ENCODE peak calls at places on chromosome 16, in ten cellular contexts. G, D, L, M, Q, J, O, S, E and F are unnamed samples.

GRCh38 chr16:60605176-60605575 is 1431.1 kb downstream of the CDH8 start:
- DNase-seq in G (no peak), Q (no peak), L (no peak), S (no peak), J (no peak), M (no peak), O (no peak), D (no peak), E (peak; percentile 16), F (no peak)

GRCh38 chr16:50388491-50388890 is 19.7 kb upstream of the BRD7 start:
- DNase-seq in J (no peak), G (no peak), O (no peak), S (no peak), Q (no peak), E (no peak), D (no peak), L (no peak), M (no peak), F (no peak)

GRCh38 chr16:70706948-70707465 is 21.2 kb upstream of the MTSS2 start:
- DNase-seq in G (no peak), M (no peak), Q (peak; percentile 76), O (no peak), E (no peak), S (peak; percentile 90), J (no peak), L (no peak), D (peak; percentile 64), F (no peak)

GRCh38 chr16:25838724-25839186 is 147.0 kb downstream of the HS3ST4 start:
- DNase-seq in J (peak; percentile 7), Q (peak; percentile 43), M (no peak), D (peak; percentile 13), O (no peak), L (no peak), G (peak; percentile 69), E (peak; percentile 90), S (no peak), F (peak; percentile 2)

GRCh38 chr16:80664798-80665197 is 124.0 kb downstream of the DYNLRB2 start:
- DNase-seq in Q (no peak), G (no peak), S (no peak), M (no peak), J (no peak), D (no peak), L (no peak), E (no peak), O (no peak), F (no peak)

GRCh38 chr16:63663155-63663554 is 1458.7 kb downstream of the CDH11 start:
- DNase-seq in J (no peak), Q (no peak), S (no peak), G (no peak), O (no peak), E (no peak), D (no peak), L (no peak), M (no peak), F (no peak)

GRCh38 chr16:84161011-84161410 is 15.9 kb downstream of the DNAAF1 start:
- DNase-seq in J (no peak), Q (no peak), D (no peak), G (no peak), M (no peak), O (peak; percentile 43), S (no peak), L (no peak), E (no peak), F (no peak)

GRCh38 chr16:23025692-23026305 is 123.5 kb downstream of the USP31 start:
- DNase-seq in J (no peak), O (no peak), L (no peak), G (no peak), Q (no peak), S (no peak), D (no peak), M (no peak), E (no peak), F (no peak)

GRCh38 chr16:70593544-70593943 is 52.8 kb upstream of the IL34 start:
- DNase-seq in G (no peak), M (no peak), E (no peak), S (no peak), J (no peak), O (no peak), Q (no peak), L (no peak), D (no peak), F (no peak)

GRCh38 chr16:70770968-70771552 is 29.9 kb downstream of the VAC14 start:
- DNase-seq in S (no peak), E (peak; percentile 77), J (peak; percentile 62), D (peak; percentile 55), L (no peak), M (peak; percentile 69), G (peak; percentile 55), Q (peak; percentile 71), O (no peak), F (peak; percentile 46)

GRCh38 chr16:24430937-24431760 is 108.2 kb upstream of the RBBP6 start:
- DNase-seq in G (no peak), L (no peak), Q (no peak), E (no peak), J (no peak), D (no peak), S (no peak), M (no peak), O (no peak), F (no peak)

GRCh38 chr16:85426806-85427205 is 186.3 kb upstream of the GSE1 start:
- DNase-seq in O (peak; percentile 39), D (no peak), J (no peak), M (no peak), Q (no peak), E (no peak), L (no peak), G (no peak), S (no peak), F (no peak)

GRCh38 chr16:67431077-67431804 is at the start of gene HSD11B2:
- DNase-seq in G (no peak), J (no peak), D (peak; percentile 39), Q (peak; percentile 57), O (peak; percentile 85), E (peak; percentile 83), M (peak; percentile 71), L (no peak), S (no peak), F (no peak)

GRCh38 chr16:83722501-83723183 is 85.1 kb upstream of the HSBP1 start:
- DNase-seq in J (no peak), G (no peak), S (no peak), Q (no peak), L (no peak), E (no peak), O (no peak), M (no peak), D (no peak), F (no peak)

GRCh38 chr16:82055728-82056549 is 20.9 kb downstream of the HSD17B2 start:
- DNase-seq in E (no peak), D (peak; percentile 50), S (no peak), G (peak; percentile 86), J (no peak), M (no peak), L (no peak), Q (no peak), O (no peak), F (no peak)

GRCh38 chr16:20899503-20900298 is 457 bp downstream of the DCUN1D3 start:
- DNase-seq in M (no peak), G (peak; percentile 92), J (no peak), D (no peak), Q (peak; percentile 43), L (no peak), O (peak; percentile 87), S (no peak), E (no peak), F (peak; percentile 27)

GRCh38 chr16:20900299-20901067 is at the start of the genes DCUN1D3 and LYRM1:
- DNase-seq in L (peak; percentile 98), M (peak; percentile 95), J (peak; percentile 96), G (peak; percentile 99), O (peak; percentile 97), D (peak; percentile 97), E (peak; percentile 98), Q (peak; percentile 99), S (peak; percentile 99), F (peak; percentile 79)

GRCh38 chr16:20901441-20902112 is 1.0 kb downstream of the LYRM1 start:
- DNase-seq in L (no peak), J (peak; percentile 55), S (peak; percentile 84), Q (peak; percentile 72), D (peak; percentile 57), G (peak; percentile 55), O (peak; percentile 87), M (peak; percentile 68), E (peak; percentile 56), F (peak; percentile 14)

GRCh38 chr16:20902426-20902825 is 1.9 kb downstream of the LYRM1 start:
- DNase-seq in O (no peak), S (no peak), E (no peak), G (no peak), D (no peak), L (no peak), J (no peak), M (no peak), Q (no peak), F (no peak)

DNA sequence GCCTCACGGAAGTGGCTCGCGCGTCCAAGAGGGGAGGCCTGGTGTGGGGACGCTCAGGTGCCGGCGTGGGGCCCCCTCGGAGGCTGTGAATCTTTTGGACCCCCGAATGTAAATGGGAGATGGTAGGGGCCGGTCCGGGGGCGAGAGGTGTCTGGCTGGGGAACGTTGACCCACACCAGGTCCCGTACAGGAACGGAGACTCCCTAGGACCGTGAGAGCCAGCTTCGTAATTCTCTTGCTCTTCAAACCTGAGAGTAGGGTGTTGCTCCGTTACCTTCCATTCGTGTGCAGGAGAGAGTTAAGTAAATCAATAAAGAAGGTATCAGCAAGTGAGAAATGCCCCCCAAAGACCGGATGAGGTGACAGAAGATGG is 483 bp downstream of the LYRM1 start:
- DNase-seq in Q (no peak), J (no peak), D (no peak), E (peak; percentile 46), G (no peak), O (no peak), S (no peak), L (no peak), M (no peak), F (no peak)
- TF ChIP-seq POLR2AphosphoS5 in Q (no peak), J (no peak), D (no peak), E (no peak), G (no peak), O (no peak), S (no peak), L (peak; percentile 1), M (no peak), F (no peak)

GRCh38 chr16:13708361-13708760 is 211.6 kb upstream of the ERCC4 start:
- DNase-seq in Q (no peak), G (no peak), E (no peak), M (no peak), D (no peak), J (no peak), L (no peak), S (no peak), O (no peak), F (no peak)
- TF ChIP-seq POLR2AphosphoS5 in Q (no peak), G (no peak), E (no peak), M (no peak), D (no peak), J (no peak), L (no peak), S (no peak), O (no peak), F (no peak)

GRCh38 chr16:87692756-87693155 is 73.0 kb downstream of the KLHDC4 start:
- DNase-seq in J (no peak), L (no peak), O (no peak), G (no peak), D (no peak), S (no peak), Q (no peak), M (no peak), E (no peak), F (no peak)
- TF ChIP-seq POLR2AphosphoS5 in J (no peak), L (no peak), O (peak; percentile 9), G (no peak), D (no peak), S (no peak), Q (no peak), M (no peak), E (no peak), F (no peak)

GRCh38 chr16:11361751-11362742 is 16.8 kb downstream of the RMI2 start:
- DNase-seq in Q (no peak), S (no peak), E (no peak), L (no peak), G (no peak), J (no peak), M (no peak), O (peak; percentile 75), D (no peak), F (no peak)
- TF ChIP-seq POLR2AphosphoS5 in Q (no peak), S (no peak), E (no peak), L (peak; percentile 63), G (no peak), J (no peak), M (no peak), O (no peak), D (no peak), F (no peak)